ENCODE peak calls at places on chromosomes 12 and 14, in seven cellular contexts. F is WERI-Rb-1; H is natural killer cell; U is stimulated activated CD8-positive, alpha-beta memory T cell treated with anti-CD3 and anti-CD28 coated beads, Interleukin-15, amount 100 ng/mL, for 1 hour; P is hippocampal formation; B is breast epithelium; A is mammary epithelial cell. N is an unnamed sample.

GRCh38 chr12:32134144-32134888 is 27.7 kb downstream of the BICD1 start:
- DNase-seq in B (no peak), A (peak), H (no peak), U (no peak), P (no peak), F (no peak), N (no peak)

GRCh38 chr14:52312872-52313492 is 1.1 kb upstream of the PTGER2 start:
- DNase-seq in B (no peak), A (no peak), F (no peak), P (no peak), H (no peak), U (no peak), N (peak)

GRCh38 chr14:104425763-104426691 is 153.5 kb upstream of the C14orf180 start:
- DNase-seq in B (no peak), H (no peak), P (no peak), A (no peak), F (no peak), U (no peak), N (peak)

GRCh38 chr12:24307153-24307552 is 357.7 kb upstream of the SOX5 start:
- DNase-seq in A (no peak), H (no peak), U (no peak), F (no peak), B (no peak), P (no peak), N (no peak)

GRCh38 chr12:93804392-93805179 is 127.4 kb downstream of the CRADD start:
- DNase-seq in H (no peak), A (peak), B (no peak), F (no peak), P (no peak), U (no peak), N (no peak)

GRCh38 chr14:95217391-95217900 is 60.1 kb upstream of the DICER1 start:
- DNase-seq in U (no peak), A (no peak), H (no peak), P (no peak), F (peak), B (no peak), N (no peak)

GRCh38 chr12:131735153-131735456 is 24.2 kb downstream of the SFSWAP start:
- DNase-seq in A (no peak), B (peak), P (no peak), H (no peak), U (no peak), F (no peak), N (no peak)

GRCh38 chr14:69713976-69714716 is 52.8 kb upstream of the SRSF5 start:
- DNase-seq in B (no peak), F (peak), P (no peak), H (no peak), U (no peak), A (no peak), N (no peak)

GRCh38 chr12:51955702-51956101 is 4.2 kb downstream of the ACVR1B start:
- DNase-seq in B (no peak), P (no peak), A (no peak), F (no peak), H (no peak), U (no peak), N (no peak)

GRCh38 chr12:104197264-104197663 is 18.3 kb upstream of the TXNRD1 start:
- DNase-seq in A (no peak), F (no peak), P (no peak), H (no peak), B (no peak), U (no peak), N (no peak)

GRCh38 chr12:126295652-126296051 is 1230.4 kb downstream of the AACS start:
- DNase-seq in A (no peak), F (no peak), H (no peak), B (no peak), P (no peak), U (no peak), N (no peak)

GRCh38 chr14:78933948-78934524 is 763.9 kb downstream of the NRXN3 start:
- DNase-seq in B (no peak), F (no peak), H (no peak), A (peak), U (no peak), P (no peak), N (no peak)

GRCh38 chr12:55970775-55971174 is 3.1 kb upstream of the RAB5B start:
- DNase-seq in H (no peak), U (no peak), F (no peak), A (no peak), P (no peak), B (no peak), N (no peak)

GRCh38 chr12:8018666-8019581 is 13.6 kb upstream of the FOXJ2 start:
- DNase-seq in U (no peak), P (no peak), H (peak), B (no peak), A (no peak), F (peak), N (no peak)

GRCh38 chr12:41409628-41410027 is 221.5 kb downstream of the PDZRN4 start:
- DNase-seq in F (no peak), P (no peak), A (no peak), U (no peak), B (no peak), H (no peak), N (no peak)

GRCh38 chr14:55762595-55763232 is 182.7 kb downstream of the KTN1 start:
- DNase-seq in F (no peak), H (no peak), P (no peak), A (no peak), U (no peak), B (no peak), N (no peak)

GRCh38 chr12:1115471-1116242 is 124.6 kb downstream of the ERC1 start:
- DNase-seq in B (no peak), H (no peak), F (no peak), A (peak), P (no peak), U (no peak), N (no peak)

GRCh38 chr14:90756755-90757345 is 59.4 kb downstream of the TTC7B start:
- DNase-seq in H (no peak), B (no peak), U (no peak), P (peak), A (no peak), F (no peak), N (no peak)

GRCh38 chr12:124392991-124393790 is 98.3 kb downstream of the RFLNA start:
- DNase-seq in A (no peak), B (peak), P (peak), F (no peak), H (no peak), U (no peak), N (no peak)

GRCh38 chr12:78964521-78964920 is 99.9 kb downstream of the SYT1 start:
- DNase-seq in P (no peak), U (no peak), F (no peak), H (no peak), A (no peak), B (no peak), N (no peak)